ENCODE peak calls at places on chromosome X, in five cellular contexts. One of them, this sample, is unnamed. For H3K4me1, the result is how much of the 10 kb centered on the place peaks cover.

GRCh38 chrX:22194207-22194606 is 78.5 kb upstream of the CBLL2 start:
- DNase-seq in CD8-positive, alpha-beta memory T cell: no peak
- DNase-seq in keratinocyte: no peak
- DNase-seq in GM23248: no peak
- DNase-seq in lower lobe of right lung: no peak
- DNase-seq in this sample: no peak

GRCh38 chrX:13750204-13750603 is 15.7 kb downstream of the OFD1 start:
- DNase-seq in CD8-positive, alpha-beta memory T cell: peak
- DNase-seq in lower lobe of right lung: no peak
- DNase-seq in GM23248: peak
- DNase-seq in keratinocyte: no peak
- DNase-seq in this sample: no peak

GRCh38 chrX:152212969-152213368 is 74.6 kb upstream of the MAGEA10 start:
- DNase-seq in CD8-positive, alpha-beta memory T cell: no peak
- DNase-seq in GM23248: no peak
- DNase-seq in lower lobe of right lung: no peak
- DNase-seq in keratinocyte: no peak
- DNase-seq in this sample: no peak

GRCh38 chrX:107603433-107604159 is 24.7 kb upstream of the PRPS1 start:
- DNase-seq in CD8-positive, alpha-beta memory T cell: no peak
- DNase-seq in GM23248: no peak
- DNase-seq in lower lobe of right lung: no peak
- DNase-seq in keratinocyte: no peak
- DNase-seq in this sample: no peak

GRCh38 chrX:149453911-149454820 is 50.9 kb downstream of the IDS start:
- DNase-seq in GM23248: peak
- DNase-seq in CD8-positive, alpha-beta memory T cell: no peak
- DNase-seq in keratinocyte: no peak
- DNase-seq in lower lobe of right lung: no peak
- DNase-seq in this sample: no peak

GRCh38 chrX:139120760-139121159 is 409.2 kb upstream of the FGF13 start:
- DNase-seq in CD8-positive, alpha-beta memory T cell: no peak
- DNase-seq in keratinocyte: no peak
- DNase-seq in lower lobe of right lung: no peak
- DNase-seq in GM23248: peak
- DNase-seq in this sample: no peak

GRCh38 chrX:45767021-45767491 is 566.4 kb upstream of the DIPK2B start:
- DNase-seq in CD8-positive, alpha-beta memory T cell: no peak
- DNase-seq in lower lobe of right lung: no peak
- DNase-seq in keratinocyte: no peak
- DNase-seq in GM23248: peak
- DNase-seq in this sample: no peak

GRCh38 chrX:134020910-134021309 is 35.5 kb upstream of the GPC3 start:
- DNase-seq in keratinocyte: no peak
- DNase-seq in GM23248: no peak
- DNase-seq in lower lobe of right lung: no peak
- DNase-seq in CD8-positive, alpha-beta memory T cell: no peak
- DNase-seq in this sample: no peak

GRCh38 chrX:56228914-56229313 is 3.2 kb upstream of the KLF8 start:
- DNase-seq in keratinocyte: no peak
- DNase-seq in CD8-positive, alpha-beta memory T cell: no peak
- DNase-seq in GM23248: peak
- DNase-seq in lower lobe of right lung: no peak
- DNase-seq in this sample: no peak

GRCh38 chrX:18985186-18985435 is 1.2 kb upstream of the PHKA2 start:
- DNase-seq in CD8-positive, alpha-beta memory T cell: no peak
- DNase-seq in lower lobe of right lung: no peak
- DNase-seq in GM23248: no peak
- DNase-seq in keratinocyte: no peak
- DNase-seq in this sample: no peak

GRCh38 chrX:115650449-115650848 is 89.5 kb downstream of the PLS3 start:
- DNase-seq in GM23248: peak
- DNase-seq in lower lobe of right lung: no peak
- DNase-seq in keratinocyte: no peak
- DNase-seq in CD8-positive, alpha-beta memory T cell: no peak
- DNase-seq in this sample: no peak

GRCh38 chrX:47112316-47112954 is 32.1 kb downstream of the NDUFB11 start:
- DNase-seq in GM23248: no peak
- DNase-seq in keratinocyte: no peak
- DNase-seq in lower lobe of right lung: no peak
- DNase-seq in CD8-positive, alpha-beta memory T cell: no peak
- DNase-seq in this sample: no peak

GRCh38 chrX:23246001-23246400 is 88.6 kb upstream of the PTCHD1 start:
- DNase-seq in GM23248: no peak
- DNase-seq in keratinocyte: no peak
- DNase-seq in CD8-positive, alpha-beta memory T cell: no peak
- DNase-seq in lower lobe of right lung: no peak
- DNase-seq in this sample: no peak

GRCh38 chrX:112672788-112673560 is 6.8 kb downstream of the LHFPL1 start:
- DNase-seq in CD8-positive, alpha-beta memory T cell: no peak
- DNase-seq in keratinocyte: no peak
- DNase-seq in lower lobe of right lung: no peak
- DNase-seq in GM23248: peak
- DNase-seq in this sample: no peak

DNA sequence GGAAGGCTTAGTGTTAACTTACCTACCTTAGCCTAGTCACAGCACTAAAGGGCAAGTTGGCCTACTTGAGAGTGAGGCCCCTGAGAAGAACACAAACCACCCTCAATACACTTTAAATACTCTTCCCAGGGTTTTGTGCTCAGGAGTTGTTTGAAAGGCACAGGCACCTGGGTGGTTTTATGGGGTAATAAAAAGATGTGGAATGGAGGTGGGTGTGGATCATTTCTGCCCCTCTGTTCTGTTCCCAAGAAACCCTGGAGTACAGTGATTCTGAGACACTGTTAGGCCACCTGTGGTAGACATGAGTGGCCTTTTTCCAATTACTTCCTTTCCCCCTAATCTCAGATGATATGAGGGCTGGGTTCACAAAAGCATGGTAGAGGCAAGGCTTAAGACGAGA is 113.4 kb upstream of the C1GALT1C1 start:
- DNase-seq in GM23248: no peak
- DNase-seq in keratinocyte: no peak
- DNase-seq in CD8-positive, alpha-beta memory T cell: no peak
- DNase-seq in lower lobe of right lung: no peak
- DNase-seq in this sample: no peak
- H3K4me1 ChIP-seq in GM23248: under half
- H3K4me1 ChIP-seq in keratinocyte: under half
- H3K4me1 ChIP-seq in CD8-positive, alpha-beta memory T cell: under half
- H3K4me1 ChIP-seq in lower lobe of right lung: under half
- H3K4me1 ChIP-seq in this sample: under half

DNA sequence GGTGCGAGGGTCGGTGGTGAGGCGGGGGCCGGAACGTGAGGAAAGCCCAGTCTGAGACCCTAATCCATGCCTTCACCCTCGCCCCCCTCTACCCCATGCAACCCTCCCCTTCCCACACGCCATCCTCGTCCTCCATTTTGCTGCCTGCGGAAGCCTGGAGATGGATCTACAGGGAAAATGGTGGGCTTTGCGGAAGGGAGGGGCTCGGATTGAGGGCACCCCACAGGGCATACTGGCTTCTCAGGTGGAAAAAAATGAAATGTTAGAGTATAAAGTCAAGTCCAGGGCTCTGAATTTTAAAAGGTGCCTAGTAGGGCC is 819 bp downstream of the BEX4 start:
- DNase-seq in CD8-positive, alpha-beta memory T cell: no peak
- DNase-seq in keratinocyte: no peak
- DNase-seq in lower lobe of right lung: no peak
- DNase-seq in GM23248: no peak
- DNase-seq in this sample: no peak
- H3K27ac ChIP-seq in CD8-positive, alpha-beta memory T cell: peak
- H3K27ac ChIP-seq in keratinocyte: no peak
- H3K27ac ChIP-seq in lower lobe of right lung: peak
- H3K27ac ChIP-seq in GM23248: no peak
- H3K27ac ChIP-seq in this sample: peak

GRCh38 chrX:40719731-40720130 is 15.6 kb downstream of the MED14 start:
- DNase-seq in keratinocyte: no peak
- DNase-seq in lower lobe of right lung: no peak
- DNase-seq in GM23248: no peak
- DNase-seq in CD8-positive, alpha-beta memory T cell: no peak
- DNase-seq in this sample: no peak

GRCh38 chrX:40720811-40721210 is 14.5 kb downstream of the MED14 start:
- DNase-seq in CD8-positive, alpha-beta memory T cell: no peak
- DNase-seq in GM23248: no peak
- DNase-seq in lower lobe of right lung: no peak
- DNase-seq in keratinocyte: no peak
- DNase-seq in this sample: no peak

GRCh38 chrX:40721489-40722106 is 13.7 kb downstream of the MED14 start:
- DNase-seq in lower lobe of right lung: no peak
- DNase-seq in CD8-positive, alpha-beta memory T cell: no peak
- DNase-seq in keratinocyte: no peak
- DNase-seq in GM23248: no peak
- DNase-seq in this sample: no peak

GRCh38 chrX:40720386-40720785 is 15.0 kb downstream of the MED14 start:
- DNase-seq in GM23248: no peak
- DNase-seq in CD8-positive, alpha-beta memory T cell: no peak
- DNase-seq in lower lobe of right lung: no peak
- DNase-seq in keratinocyte: no peak
- DNase-seq in this sample: no peak

DNA sequence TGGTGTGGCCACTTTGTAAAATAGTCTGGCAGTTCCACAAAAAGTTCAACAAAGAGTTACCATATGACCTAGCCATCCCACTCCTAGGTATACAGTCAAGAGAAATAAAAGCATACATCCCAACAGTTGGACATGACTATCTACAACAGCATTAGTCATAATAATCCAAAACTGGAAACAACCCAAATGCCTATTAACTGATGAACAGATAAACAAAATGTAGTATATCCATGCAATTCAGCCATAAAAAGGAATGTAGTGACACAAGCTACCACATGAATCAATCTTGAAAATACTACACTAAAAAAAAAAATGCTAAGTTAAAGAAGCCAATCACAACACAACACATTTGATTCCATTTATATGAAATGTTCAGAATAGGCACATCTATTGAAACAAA is 16.1 kb downstream of the MED14 start:
- DNase-seq in keratinocyte: no peak
- DNase-seq in GM23248: peak
- DNase-seq in CD8-positive, alpha-beta memory T cell: no peak
- DNase-seq in lower lobe of right lung: no peak
- DNase-seq in this sample: no peak
- H3K4me3 ChIP-seq in keratinocyte: no peak
- H3K4me3 ChIP-seq in GM23248: no peak
- H3K4me3 ChIP-seq in CD8-positive, alpha-beta memory T cell: no peak
- H3K4me3 ChIP-seq in lower lobe of right lung: no peak
- H3K4me3 ChIP-seq in this sample: no peak

GRCh38 chrX:1390621-1391369 is 1.1 kb downstream of the SLC25A6 start:
- DNase-seq in CD8-positive, alpha-beta memory T cell: no peak
- DNase-seq in lower lobe of right lung: peak
- DNase-seq in keratinocyte: no peak
- DNase-seq in GM23248: peak
- DNase-seq in this sample: no peak
- H3K4me1 ChIP-seq in CD8-positive, alpha-beta memory T cell: under half
- H3K4me1 ChIP-seq in lower lobe of right lung: under half
- H3K4me1 ChIP-seq in keratinocyte: under half
- H3K4me1 ChIP-seq in GM23248: under half
- H3K4me1 ChIP-seq in this sample: under half

DNA sequence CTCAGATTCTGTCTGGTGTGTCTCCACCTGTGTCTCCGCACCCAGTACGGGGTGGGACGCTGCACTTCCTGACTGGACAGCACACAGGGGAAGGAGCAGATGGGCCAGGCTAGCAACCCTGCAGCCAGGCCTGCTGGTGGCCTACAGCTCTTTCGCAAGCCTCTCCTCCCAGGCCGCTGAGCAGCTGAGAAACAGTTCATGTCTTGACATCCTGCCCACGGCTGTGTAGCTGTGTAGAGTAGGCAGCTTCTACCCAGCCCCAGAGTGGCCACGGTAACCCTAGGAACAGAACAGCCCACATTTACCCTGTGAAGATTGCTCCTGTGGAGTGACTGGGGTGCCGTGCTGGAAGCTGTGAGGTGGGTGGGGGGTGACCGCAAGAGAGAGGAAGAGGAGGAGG is 38.9 kb downstream of the CCNQ start:
- DNase-seq in GM23248: peak
- DNase-seq in CD8-positive, alpha-beta memory T cell: no peak
- DNase-seq in lower lobe of right lung: no peak
- DNase-seq in keratinocyte: no peak
- DNase-seq in this sample: no peak
- H3K27ac ChIP-seq in GM23248: no peak
- H3K27ac ChIP-seq in CD8-positive, alpha-beta memory T cell: no peak
- H3K27ac ChIP-seq in lower lobe of right lung: no peak
- H3K27ac ChIP-seq in keratinocyte: no peak
- H3K27ac ChIP-seq in this sample: no peak

GRCh38 chrX:40144576-40144975 is 46.8 kb upstream of the BCOR start:
- DNase-seq in lower lobe of right lung: no peak
- DNase-seq in GM23248: no peak
- DNase-seq in keratinocyte: no peak
- DNase-seq in CD8-positive, alpha-beta memory T cell: no peak
- DNase-seq in this sample: no peak
- H3K4me3 ChIP-seq in lower lobe of right lung: no peak
- H3K4me3 ChIP-seq in GM23248: peak
- H3K4me3 ChIP-seq in keratinocyte: no peak
- H3K4me3 ChIP-seq in CD8-positive, alpha-beta memory T cell: no peak
- H3K4me3 ChIP-seq in this sample: no peak

DNA sequence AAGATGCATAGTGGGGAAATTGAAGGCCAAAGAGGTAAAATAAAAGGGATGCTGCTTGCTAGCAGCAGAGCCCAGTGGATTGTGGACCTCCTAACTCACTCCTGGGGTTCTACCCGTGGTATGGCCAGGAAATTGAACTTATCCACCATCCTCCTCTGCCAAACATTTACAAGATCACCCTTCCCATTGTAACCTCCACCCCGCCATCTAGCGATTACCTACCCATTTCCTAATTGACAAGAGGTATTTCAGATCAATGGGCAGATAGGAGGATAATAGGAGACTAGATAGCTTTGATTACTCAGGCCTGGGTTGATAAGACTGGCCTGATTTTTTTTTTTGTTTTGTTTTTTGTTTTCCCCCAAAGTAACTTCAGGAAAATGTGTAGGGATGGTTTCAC is 67.8 kb downstream of the REPS2 start:
- DNase-seq in CD8-positive, alpha-beta memory T cell: no peak
- DNase-seq in lower lobe of right lung: no peak
- DNase-seq in keratinocyte: no peak
- DNase-seq in GM23248: no peak
- DNase-seq in this sample: no peak
- H3K4me1 ChIP-seq in CD8-positive, alpha-beta memory T cell: under half
- H3K4me1 ChIP-seq in lower lobe of right lung: under half
- H3K4me1 ChIP-seq in keratinocyte: under half
- H3K4me1 ChIP-seq in GM23248: under half
- H3K4me1 ChIP-seq in this sample: under half

GRCh38 chrX:68751372-68751771 is 77.4 kb upstream of the EFNB1 start:
- DNase-seq in CD8-positive, alpha-beta memory T cell: no peak
- DNase-seq in keratinocyte: no peak
- DNase-seq in GM23248: no peak
- DNase-seq in lower lobe of right lung: no peak
- DNase-seq in this sample: no peak

GRCh38 chrX:68746988-68747387 is 81.8 kb upstream of the EFNB1 start:
- DNase-seq in GM23248: no peak
- DNase-seq in lower lobe of right lung: no peak
- DNase-seq in CD8-positive, alpha-beta memory T cell: no peak
- DNase-seq in keratinocyte: no peak
- DNase-seq in this sample: no peak

GRCh38 chrX:68750316-68750715 is 78.5 kb upstream of the EFNB1 start:
- DNase-seq in lower lobe of right lung: no peak
- DNase-seq in GM23248: no peak
- DNase-seq in CD8-positive, alpha-beta memory T cell: no peak
- DNase-seq in keratinocyte: no peak
- DNase-seq in this sample: no peak

GRCh38 chrX:68749426-68749825 is 79.4 kb upstream of the EFNB1 start:
- DNase-seq in keratinocyte: no peak
- DNase-seq in GM23248: no peak
- DNase-seq in lower lobe of right lung: no peak
- DNase-seq in CD8-positive, alpha-beta memory T cell: no peak
- DNase-seq in this sample: no peak

GRCh38 chrX:68748030-68748429 is 80.8 kb upstream of the EFNB1 start:
- DNase-seq in CD8-positive, alpha-beta memory T cell: no peak
- DNase-seq in keratinocyte: no peak
- DNase-seq in GM23248: no peak
- DNase-seq in lower lobe of right lung: no peak
- DNase-seq in this sample: no peak
- H3K27ac ChIP-seq in CD8-positive, alpha-beta memory T cell: no peak
- H3K27ac ChIP-seq in keratinocyte: no peak
- H3K27ac ChIP-seq in GM23248: no peak
- H3K27ac ChIP-seq in lower lobe of right lung: no peak
- H3K27ac ChIP-seq in this sample: no peak